ENCODE peak calls at places on chromosomes 5 and 9, in six cellular contexts. One of them, this sample, is unnamed.

GRCh38 chr9:113707953-113708695 is 168.0 kb upstream of the ZNF618 start:
- DNase-seq in M059J: peak
- DNase-seq in AG20443: no peak
- DNase-seq in SW480: peak
- DNase-seq in neural progenitor cell: no peak
- DNase-seq in activated CD4-positive, CD25-positive, alpha-beta regulatory T cell treated with anti-CD3 and anti-CD28 coated beads, Interleukin-2, amount 50 U/mL, for 72 hours: no peak
- DNase-seq in this sample: no peak

GRCh38 chr5:38825494-38825893 is 20.3 kb upstream of the OSMR start:
- DNase-seq in M059J: no peak
- DNase-seq in SW480: no peak
- DNase-seq in AG20443: no peak
- DNase-seq in neural progenitor cell: no peak
- DNase-seq in activated CD4-positive, CD25-positive, alpha-beta regulatory T cell treated with anti-CD3 and anti-CD28 coated beads, Interleukin-2, amount 50 U/mL, for 72 hours: no peak
- DNase-seq in this sample: no peak

GRCh38 chr5:181261320-181262085 is 560 bp upstream of the TRIM52 start:
- DNase-seq in M059J: peak
- DNase-seq in neural progenitor cell: peak
- DNase-seq in SW480: peak
- DNase-seq in AG20443: peak
- DNase-seq in activated CD4-positive, CD25-positive, alpha-beta regulatory T cell treated with anti-CD3 and anti-CD28 coated beads, Interleukin-2, amount 50 U/mL, for 72 hours: peak
- DNase-seq in this sample: peak

GRCh38 chr9:16964228-16964627 is 93.8 kb upstream of the BNC2 start:
- DNase-seq in activated CD4-positive, CD25-positive, alpha-beta regulatory T cell treated with anti-CD3 and anti-CD28 coated beads, Interleukin-2, amount 50 U/mL, for 72 hours: no peak
- DNase-seq in AG20443: peak
- DNase-seq in neural progenitor cell: no peak
- DNase-seq in M059J: peak
- DNase-seq in SW480: no peak
- DNase-seq in this sample: no peak

GRCh38 chr5:72166070-72166979 is 59.0 kb downstream of the MAP1B start:
- DNase-seq in SW480: peak
- DNase-seq in M059J: peak
- DNase-seq in activated CD4-positive, CD25-positive, alpha-beta regulatory T cell treated with anti-CD3 and anti-CD28 coated beads, Interleukin-2, amount 50 U/mL, for 72 hours: no peak
- DNase-seq in neural progenitor cell: peak
- DNase-seq in AG20443: peak
- DNase-seq in this sample: no peak

GRCh38 chr5:138793481-138794010 is 40.3 kb downstream of the CTNNA1 start:
- DNase-seq in activated CD4-positive, CD25-positive, alpha-beta regulatory T cell treated with anti-CD3 and anti-CD28 coated beads, Interleukin-2, amount 50 U/mL, for 72 hours: no peak
- DNase-seq in M059J: no peak
- DNase-seq in neural progenitor cell: no peak
- DNase-seq in SW480: no peak
- DNase-seq in AG20443: no peak
- DNase-seq in this sample: no peak

GRCh38 chr9:115121140-115121710 is 3.3 kb upstream of the TNC start:
- DNase-seq in SW480: peak
- DNase-seq in activated CD4-positive, CD25-positive, alpha-beta regulatory T cell treated with anti-CD3 and anti-CD28 coated beads, Interleukin-2, amount 50 U/mL, for 72 hours: no peak
- DNase-seq in M059J: peak
- DNase-seq in neural progenitor cell: no peak
- DNase-seq in AG20443: no peak
- DNase-seq in this sample: no peak

GRCh38 chr5:123278284-123278683 is 144.9 kb downstream of the CEP120 start:
- DNase-seq in activated CD4-positive, CD25-positive, alpha-beta regulatory T cell treated with anti-CD3 and anti-CD28 coated beads, Interleukin-2, amount 50 U/mL, for 72 hours: no peak
- DNase-seq in AG20443: peak
- DNase-seq in M059J: peak
- DNase-seq in neural progenitor cell: no peak
- DNase-seq in SW480: peak
- DNase-seq in this sample: no peak

GRCh38 chr5:115168829-115169391 is 798 bp downstream of the TRIM36 start:
- DNase-seq in SW480: peak
- DNase-seq in activated CD4-positive, CD25-positive, alpha-beta regulatory T cell treated with anti-CD3 and anti-CD28 coated beads, Interleukin-2, amount 50 U/mL, for 72 hours: no peak
- DNase-seq in M059J: no peak
- DNase-seq in neural progenitor cell: peak
- DNase-seq in AG20443: peak
- DNase-seq in this sample: no peak

GRCh38 chr5:7317751-7318150 is 78.2 kb upstream of the ADCY2 start:
- DNase-seq in M059J: no peak
- DNase-seq in neural progenitor cell: no peak
- DNase-seq in AG20443: peak
- DNase-seq in activated CD4-positive, CD25-positive, alpha-beta regulatory T cell treated with anti-CD3 and anti-CD28 coated beads, Interleukin-2, amount 50 U/mL, for 72 hours: no peak
- DNase-seq in SW480: no peak
- DNase-seq in this sample: no peak

GRCh38 chr5:141328231-141328630 is 2.1 kb upstream of the PCDHGA1 start:
- DNase-seq in SW480: no peak
- DNase-seq in activated CD4-positive, CD25-positive, alpha-beta regulatory T cell treated with anti-CD3 and anti-CD28 coated beads, Interleukin-2, amount 50 U/mL, for 72 hours: no peak
- DNase-seq in M059J: peak
- DNase-seq in neural progenitor cell: no peak
- DNase-seq in AG20443: no peak
- DNase-seq in this sample: no peak

This sample was measured in stimulated activated CD4-positive, alpha-beta T cell treated with anti-CD3 and anti-CD28 coated beads, Interleukin-4, amount 100 ng/mL, for 1 hour.